ENCODE peak calls at places on chromosomes 7 and 10, in four cellular contexts. W is WTC11, R is K562, F is SK-N-SH. M is an unnamed sample.

GRCh38 chr10:33133557-33133956 is 175.5 kb upstream of the ITGB1 start:
- DNase-seq in R (no peak), W (no peak), F (no peak), M (no peak)

GRCh38 chr10:86795353-86795752 is 38.9 kb downstream of the BMPR1A start:
- DNase-seq in F (peak), R (no peak), W (no peak), M (peak)

GRCh38 chr7:93980744-93981479 is 23.2 kb downstream of the BET1 start:
- DNase-seq in F (no peak), W (no peak), R (no peak), M (no peak)

GRCh38 chr10:31961264-31961663 is 32.6 kb upstream of the ARHGAP12 start:
- DNase-seq in W (no peak), F (no peak), R (no peak), M (no peak)

GRCh38 chr7:96422388-96422787 is 100.5 kb upstream of the SLC25A13 start:
- DNase-seq in F (no peak), R (no peak), W (no peak), M (no peak)

GRCh38 chr10:13806419-13806818 is 219.7 kb downstream of the PRPF18 start:
- DNase-seq in R (no peak), F (no peak), W (no peak), M (no peak)

GRCh38 chr7:101875215-101875846 is 57.9 kb downstream of the CUX1 start:
- DNase-seq in R (no peak), F (no peak), W (no peak), M (no peak)

GRCh38 chr10:126628746-126629145 is 41.7 kb downstream of the C10orf90 start:
- DNase-seq in F (no peak), R (no peak), W (no peak), M (no peak)

GRCh38 chr10:16519250-16519907 is 2.3 kb downstream of the C1QL3 start:
- DNase-seq in R (no peak), F (no peak), W (peak), M (no peak)

GRCh38 chr7:114026486-114027089 is 107.8 kb upstream of the PPP1R3A start:
- DNase-seq in F (peak), W (no peak), R (peak), M (peak)

GRCh38 chr10:102675151-102675886 is 31.0 kb downstream of the TRIM8 start:
- DNase-seq in W (no peak), F (no peak), R (no peak), M (no peak)

GRCh38 chr10:680146-680545 is 9.3 kb downstream of the DIP2C start:
- DNase-seq in R (no peak), F (no peak), W (no peak), M (no peak)

GRCh38 chr10:45502458-45502857 is 128.4 kb downstream of the ALOX5 start:
- DNase-seq in W (no peak), R (no peak), F (no peak), M (peak)

GRCh38 chr10:11724938-11725776 is 17.0 kb upstream of the ECHDC3 start:
- DNase-seq in R (peak), W (no peak), F (peak), M (peak)

GRCh38 chr10:64880546-64880945 is 1359.3 kb downstream of the REEP3 start:
- DNase-seq in W (no peak), R (no peak), F (no peak), M (no peak)

GRCh38 chr10:124708246-124708779 is 35.9 kb downstream of the FAM53B start:
- DNase-seq in W (no peak), R (no peak), F (no peak), M (peak)

GRCh38 chr10:52639652-52640051 is 132.9 kb downstream of the MBL2 start:
- DNase-seq in R (no peak), W (no peak), F (peak), M (no peak)

GRCh38 chr7:28347462-28347861 is 64.9 kb upstream of the CREB5 start:
- DNase-seq in F (no peak), R (no peak), W (no peak), M (no peak)

GRCh38 chr7:21383833-21384220 is 44.1 kb upstream of the SP4 start:
- DNase-seq in F (no peak), R (no peak), W (no peak), M (no peak)

GRCh38 chr10:5040010-5040635 is 36.5 kb upstream of the AKR1C2 start:
- DNase-seq in F (no peak), W (no peak), R (no peak), M (no peak)

DNA sequence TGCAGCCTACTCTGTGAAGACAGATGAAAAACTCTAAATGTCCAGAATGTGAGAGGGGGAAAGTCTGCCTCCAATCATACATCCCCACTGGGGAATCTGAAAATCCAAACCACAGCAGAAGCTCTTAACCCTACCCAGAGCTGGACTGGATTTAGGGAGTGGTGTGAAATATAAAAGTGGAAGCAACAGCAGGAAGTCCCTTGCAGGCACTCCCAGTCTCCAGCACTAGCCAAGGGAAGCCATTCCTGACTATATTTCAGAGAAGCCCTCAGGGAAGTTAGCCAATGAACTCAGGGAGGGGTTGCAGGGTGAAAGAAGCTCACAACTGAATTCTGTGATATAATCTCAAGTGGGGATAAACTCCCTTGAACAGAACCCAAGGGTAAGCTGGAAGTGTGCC is 51.5 kb downstream of the CRPPA start:
- DNase-seq in R (no peak), W (no peak), F (no peak), M (no peak)
- TF ChIP-seq FOXJ3 in R (no peak), W (no peak), F (no peak), M (no peak)

GRCh38 chr10:36683421-36683820 is 442.0 kb upstream of the ANKRD30A start:
- DNase-seq in F (no peak), R (no peak), W (no peak), M (no peak)
- TF ChIP-seq FOXJ3 in F (no peak), R (no peak), W (no peak), M (no peak)

GRCh38 chr7:84393776-84394175 is 199.2 kb upstream of the SEMA3A start:
- DNase-seq in W (no peak), F (no peak), R (no peak), M (no peak)

GRCh38 chr7:84384417-84384816 is 189.8 kb upstream of the SEMA3A start:
- DNase-seq in W (no peak), F (no peak), R (no peak), M (no peak)

GRCh38 chr7:84394219-84394618 is 199.6 kb upstream of the SEMA3A start:
- DNase-seq in F (no peak), R (no peak), W (no peak), M (no peak)

GRCh38 chr7:84389242-84389641 is 194.7 kb upstream of the SEMA3A start:
- DNase-seq in F (no peak), W (no peak), R (no peak), M (no peak)
- TF ChIP-seq FOXJ3 in F (no peak), W (no peak), R (no peak), M (no peak)

GRCh38 chr7:139635521-139636240 is 112.2 kb downstream of the CLEC2L start:
- DNase-seq in F (no peak), R (no peak), W (no peak), M (no peak)
- TF ChIP-seq FOXJ3 in F (no peak), R (no peak), W (no peak), M (no peak)

GRCh38 chr7:67438913-67439312 is 442.3 kb downstream of the TYW1 start:
- DNase-seq in F (no peak), R (no peak), W (no peak), M (no peak)
- TF ChIP-seq FOXJ3 in F (no peak), R (no peak), W (no peak), M (no peak)

GRCh38 chr7:158602905-158603772 is 15.5 kb upstream of the PTPRN2 start:
- DNase-seq in W (no peak), R (no peak), F (no peak), M (no peak)

GRCh38 chr7:158606671-158607424 is 19.2 kb upstream of the PTPRN2 start:
- DNase-seq in F (no peak), R (no peak), W (no peak), M (no peak)

GRCh38 chr7:158603773-158604755 is 16.4 kb upstream of the PTPRN2 start:
- DNase-seq in W (no peak), R (no peak), F (no peak), M (no peak)

GRCh38 chr7:158607563-158607962 is 19.9 kb upstream of the PTPRN2 start:
- DNase-seq in W (no peak), F (no peak), R (no peak), M (no peak)

DNA sequence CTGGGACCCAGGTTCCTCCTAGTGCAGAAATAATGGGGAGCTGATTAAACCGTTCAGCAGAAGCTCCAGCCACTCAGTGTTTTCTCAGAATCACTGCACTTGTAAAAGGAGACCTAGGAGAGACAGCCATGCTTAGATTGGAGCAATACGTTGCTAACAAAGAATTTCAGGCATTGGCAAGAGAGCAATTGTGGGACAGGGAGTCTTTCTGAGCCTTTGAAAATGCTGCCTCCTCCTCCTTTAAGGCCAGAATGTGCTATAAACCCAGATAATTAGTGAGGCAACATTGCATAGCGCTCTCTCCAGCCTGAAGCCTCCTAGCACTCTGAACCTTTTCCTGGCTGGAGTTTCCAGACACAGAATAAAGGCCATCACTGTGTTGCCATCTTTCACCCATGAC is 18.5 kb upstream of the PTPRN2 start:
- DNase-seq in F (no peak), R (no peak), W (no peak), M (no peak)
- TF ChIP-seq FOXJ3 in F (no peak), R (no peak), W (no peak), M (no peak)

DNA sequence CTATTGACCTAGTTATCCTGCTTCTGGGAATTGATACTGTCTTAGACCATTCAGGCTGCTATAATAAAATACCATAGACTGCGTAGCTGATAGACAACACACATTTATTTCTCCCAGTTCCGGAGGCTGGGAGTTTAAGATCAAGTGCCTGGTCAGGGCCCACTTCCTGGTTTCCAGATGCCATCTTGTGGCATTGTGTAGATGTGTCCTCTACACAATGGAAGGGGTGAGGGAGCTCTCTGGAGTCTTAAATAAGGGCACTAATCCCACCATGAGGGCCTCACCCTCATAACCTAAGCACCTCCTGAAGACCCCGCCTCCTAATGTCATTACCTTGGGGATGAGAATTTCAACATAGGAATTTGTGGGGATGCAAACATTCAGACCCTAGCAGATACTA is 62.4 kb downstream of the SLC35B4 start:
- DNase-seq in W (no peak), F (no peak), R (peak), M (no peak)
- TF ChIP-seq FOXJ3 in W (no peak), F (no peak), R (no peak), M (no peak)

GRCh38 chr7:116443101-116443523 is 56.4 kb upstream of the CAV2 start:
- DNase-seq in R (no peak), F (peak), W (no peak), M (peak)
- TF ChIP-seq FOXJ3 in R (no peak), F (no peak), W (no peak), M (no peak)

GRCh38 chr7:16708980-16709379 is 44.6 kb upstream of the TSPAN13 start:
- DNase-seq in F (no peak), W (no peak), R (no peak), M (no peak)
- TF ChIP-seq FOXJ3 in F (no peak), W (no peak), R (no peak), M (no peak)

M was measured in HepG2.